ENCODE peak calls at places on chromosomes 4 and X, in nine cellular contexts. A is psoas muscle; I is neuronal stem cell; Y is NCI-H774; R is brain pericyte; X is cardiac muscle cell; N is hippocampal formation; E is activated T-cell treated with anti-CD3 and anti-CD28 coated beads, Interleukin-2, amount 50 U/mL, for 48 hours; B is central memory CD4-positive, alpha-beta T cell. Q is an unnamed sample.

GRCh38 chrX:153643431-153644351 is 3.3 kb upstream of the DUSP9 start:
- DNase-seq in A (no peak), I (no peak), Y (no peak), R (no peak), X (peak), N (no peak), E (no peak), B (no peak), Q (no peak)

GRCh38 chrX:130170752-130171445 is 863 bp upstream of the RAB33A start:
- DNase-seq in A (no peak), I (peak), Y (peak), R (no peak), X (peak), N (peak), E (peak), B (peak), Q (peak)

GRCh38 chrX:136999021-136999420 is 34.8 kb downstream of the GPR101 start:
- DNase-seq in A (no peak), I (no peak), Y (no peak), R (no peak), X (no peak), N (no peak), E (no peak), B (no peak), Q (no peak)

GRCh38 chrX:91434351-91435168 is at the start of gene PABPC5:
- DNase-seq in A (peak), I (peak), Y (peak), R (peak), X (peak), N (peak), E (no peak), B (no peak), Q (no peak)

GRCh38 chr4:80307774-80308465 is 27.6 kb upstream of the CFAP299 start:
- DNase-seq in A (no peak), I (no peak), Y (peak), R (no peak), X (no peak), N (no peak), E (no peak), B (no peak), Q (no peak)

GRCh38 chrX:67555578-67556203 is 11.9 kb downstream of the AR start:
- DNase-seq in A (peak), I (no peak), Y (no peak), R (no peak), X (peak), N (no peak), E (peak), B (no peak), Q (no peak)

GRCh38 chr4:20483416-20483815 is 216.8 kb upstream of the PACRGL start:
- DNase-seq in A (no peak), I (no peak), Y (no peak), R (no peak), X (no peak), N (no peak), E (no peak), B (no peak), Q (no peak)

GRCh38 chr4:165351359-165352130 is 24.1 kb downstream of the MSMO1 start:
- DNase-seq in A (no peak), I (no peak), Y (no peak), R (no peak), X (no peak), N (no peak), E (peak), B (no peak), Q (no peak)

GRCh38 chrX:39877919-39878318 is 219.8 kb downstream of the BCOR start:
- DNase-seq in A (no peak), I (no peak), Y (no peak), R (no peak), X (no peak), N (no peak), E (no peak), B (no peak), Q (no peak)

GRCh38 chr4:71602271-71602890 is 181.5 kb downstream of the GC start:
- DNase-seq in A (no peak), I (no peak), Y (no peak), R (no peak), X (no peak), N (no peak), E (no peak), B (no peak), Q (no peak)